ENCODE peak calls at places on chromosome X, in seven cellular contexts. I is fibroblast of lung; T is naive B cell; U is stimulated activated CD4-positive, alpha-beta T cell treated with anti-CD3 and anti-CD28 coated beads, Interleukin-15, amount 100 ng/mL, for 24 hours; Q is activated CD8-positive, alpha-beta T cell treated with anti-CD3 and anti-CD28 coated beads, Interleukin-2, amount 10 ng/mL, durations not matched to agents 7 days and 5 days; L is H1; E is NCI-H1105. R is an unnamed sample.

GRCh38 chrX:79413009-79413408 is 45.9 kb upstream of the ITM2A start:
- DNase-seq in I (no peak), T (peak; percentile 4), U (no peak), Q (no peak), L (no peak), E (no peak), R (no peak)

GRCh38 chrX:15405846-15406245 is 21.6 kb upstream of the VEGFD start:
- DNase-seq in I (no peak), T (no peak), U (no peak), Q (no peak), L (no peak), E (no peak), R (no peak)

GRCh38 chrX:46710425-46710824 is 48.5 kb downstream of the SLC9A7 start:
- DNase-seq in I (peak; percentile 77), T (no peak), U (no peak), Q (no peak), L (no peak), E (no peak), R (no peak)

GRCh38 chrX:151153086-151153485 is 23.3 kb upstream of the GPR50 start:
- DNase-seq in I (peak; percentile 37), T (no peak), U (no peak), Q (no peak), L (no peak), E (no peak), R (no peak)

GRCh38 chrX:114500622-114501021 is 83.3 kb upstream of the HTR2C start:
- DNase-seq in I (no peak), T (no peak), U (no peak), Q (no peak), L (no peak), E (peak; percentile 0), R (no peak)

GRCh38 chrX:64977830-64978229 is 1.6 kb upstream of the ZC4H2 start:
- DNase-seq in I (peak; percentile 3), T (no peak), U (no peak), Q (no peak), L (no peak), E (no peak), R (no peak)

GRCh38 chrX:149493567-149494562 is 11.2 kb downstream of the IDS start:
- DNase-seq in I (no peak), T (no peak), U (no peak), Q (no peak), L (no peak), E (no peak), R (no peak)

GRCh38 chrX:107654778-107655761 is 26.8 kb downstream of the PRPS1 start:
- DNase-seq in I (peak; percentile 91), T (peak; percentile 58), U (peak; percentile 73), Q (peak; percentile 73), L (peak; percentile 50), E (peak; percentile 40), R (peak; percentile 35)

GRCh38 chrX:22712942-22713341 is 286.8 kb upstream of the DDX53 start:
- DNase-seq in I (no peak), T (no peak), U (no peak), Q (no peak), L (no peak), E (no peak), R (no peak)

GRCh38 chrX:49308604-49309269 is 5.3 kb downstream of the GAGE10 start:
- DNase-seq in I (no peak), T (peak; percentile 12), U (peak; percentile 8), Q (peak; percentile 50), L (no peak), E (no peak), R (no peak)

GRCh38 chrX:1401611-1402430 is 9.9 kb upstream of the SLC25A6 start:
- DNase-seq in I (no peak), T (no peak), U (peak; percentile 4), Q (no peak), L (no peak), E (no peak), R (no peak)

GRCh38 chrX:143058096-143058495 is 32.4 kb downstream of the SPANXN4 start:
- DNase-seq in I (no peak), T (no peak), U (no peak), Q (no peak), L (no peak), E (no peak), R (no peak)

GRCh38 chrX:149950681-149951080 is 12.4 kb upstream of the EOLA2 start:
- DNase-seq in I (peak; percentile 39), T (no peak), U (peak; percentile 6), Q (peak; percentile 26), L (no peak), E (no peak), R (no peak)

GRCh38 chrX:5681159-5681558 is 547.5 kb downstream of the NLGN4X start:
- DNase-seq in I (peak; percentile 18), T (no peak), U (no peak), Q (no peak), L (no peak), E (peak; percentile 0), R (peak; percentile 17)

GRCh38 chrX:47707031-47707780 is 48.2 kb upstream of the UXT start:
- DNase-seq in I (no peak), T (no peak), U (no peak), Q (no peak), L (no peak), E (no peak), R (no peak)

GRCh38 chrX:40485973-40486372 is 94.8 kb upstream of the ATP6AP2 start:
- DNase-seq in I (no peak), T (no peak), U (no peak), Q (no peak), L (no peak), E (no peak), R (no peak)

GRCh38 chrX:120213438-120214265 is 37.0 kb upstream of the ZBTB33 start:
- DNase-seq in I (peak; percentile 33), T (peak; percentile 34), U (peak; percentile 68), Q (peak; percentile 68), L (peak; percentile 17), E (peak; percentile 23), R (peak; percentile 5)

GRCh38 chrX:95058815-95059214 is 1384.8 kb downstream of the FAM133A start:
- DNase-seq in I (peak; percentile 89), T (no peak), U (no peak), Q (no peak), L (no peak), E (no peak), R (no peak)

GRCh38 chrX:21176927-21177571 is 197.2 kb upstream of the CNKSR2 start:
- DNase-seq in I (no peak), T (no peak), U (no peak), Q (no peak), L (no peak), E (no peak), R (no peak)

R was measured in iPS DF 19.7.